ENCODE peak calls at places on chromosomes 4 and X, in six cellular contexts. V is neuronal stem cell, T is H9, D is H1, Z is mesenchymal stem cell, R is trophoblast cell. P is an unnamed sample. For H3K4me1, the result is how much of the 10 kb centered on the place peaks cover.

GRCh38 chr4:6277139-6277802 is 7.6 kb downstream of the WFS1 start:
- DNase-seq in V (no peak), D (no peak), R (no peak), Z (no peak), T (no peak), P (no peak)

GRCh38 chrX:10617964-10618342 is 2.4 kb downstream of the MID1 start:
- DNase-seq in T (no peak), R (no peak), Z (no peak), V (no peak), D (no peak), P (peak)

GRCh38 chr4:61070269-61070668 is 129.9 kb upstream of the ADGRL3 start:
- DNase-seq in T (no peak), D (no peak), R (no peak), V (no peak), Z (no peak), P (no peak)

GRCh38 chr4:6694177-6694901 is 661 bp downstream of the S100P start:
- DNase-seq in D (no peak), V (no peak), R (peak), Z (no peak), T (no peak), P (no peak)

GRCh38 chr4:24798036-24798610 is 2.8 kb downstream of the SOD3 start:
- DNase-seq in R (no peak), V (no peak), D (peak), T (no peak), Z (no peak), P (no peak)

GRCh38 chrX:24260827-24261550 is 52.9 kb downstream of the SUPT20HL2 start:
- DNase-seq in Z (peak), D (no peak), V (no peak), R (no peak), T (no peak), P (peak)

GRCh38 chr4:8319731-8320385 is 50.3 kb downstream of the HTRA3 start:
- DNase-seq in D (peak), R (no peak), T (no peak), Z (no peak), V (no peak), P (no peak)

GRCh38 chr4:176964116-176964691 is 171.5 kb upstream of the VEGFC start:
- DNase-seq in D (peak), Z (no peak), T (peak), V (no peak), R (no peak), P (no peak)

GRCh38 chr4:41753942-41754341 is 5.4 kb upstream of the PHOX2B start:
- DNase-seq in D (no peak), R (no peak), V (no peak), Z (no peak), T (no peak), P (no peak)

GRCh38 chrX:14064632-14065432 is 35.1 kb upstream of the GEMIN8 start:
- DNase-seq in T (no peak), V (no peak), D (no peak), R (peak), Z (peak), P (peak)

GRCh38 chr4:181418491-181418890 is 824.7 kb upstream of the TENM3 start:
- DNase-seq in T (no peak), V (no peak), R (no peak), D (no peak), Z (no peak), P (no peak)

GRCh38 chrX:107825698-107826285 is at the start of gene MID2:
- DNase-seq in Z (peak), D (peak), T (peak), R (peak), V (peak), P (no peak)

DNA sequence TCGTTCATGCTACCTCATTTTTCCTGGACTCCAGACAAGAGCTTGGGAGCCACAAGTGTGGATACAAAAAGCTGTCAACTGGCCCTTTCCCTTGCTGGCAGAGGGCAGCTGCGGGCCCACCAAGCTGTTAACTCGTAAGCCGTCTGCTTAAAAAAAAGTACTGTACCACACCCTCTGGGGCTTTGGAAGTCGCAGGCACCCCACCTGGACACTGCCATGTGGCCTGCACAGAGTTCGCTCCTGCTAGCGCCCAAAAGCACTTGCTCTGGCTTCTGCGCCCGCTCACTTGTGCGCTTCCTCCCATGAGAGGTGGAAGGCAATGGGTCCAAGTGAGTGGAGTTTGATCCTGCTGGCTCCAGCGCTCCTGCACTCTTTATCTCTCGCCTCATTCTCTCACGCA is 476.4 kb upstream of the FSTL5 start:
- DNase-seq in V (no peak), Z (no peak), D (no peak), R (no peak), T (no peak), P (no peak)
- H3K23ac ChIP-seq in V (no peak), Z (no peak), D (no peak), R (no peak), T (no peak), P (no peak)

GRCh38 chr4:17559709-17560048 is 17.3 kb upstream of the LAP3 start:
- DNase-seq in V (no peak), T (no peak), D (no peak), R (no peak), Z (no peak), P (no peak)

GRCh38 chr4:17554568-17554967 is 22.4 kb upstream of the LAP3 start:
- DNase-seq in R (no peak), Z (no peak), V (no peak), T (no peak), D (no peak), P (no peak)

GRCh38 chr4:17557880-17558279 is 19.1 kb upstream of the LAP3 start:
- DNase-seq in R (no peak), V (no peak), D (no peak), Z (no peak), T (no peak), P (peak)

GRCh38 chr4:17558941-17559708 is 17.9 kb upstream of the LAP3 start:
- DNase-seq in R (no peak), D (no peak), T (no peak), Z (no peak), V (no peak), P (no peak)

DNA sequence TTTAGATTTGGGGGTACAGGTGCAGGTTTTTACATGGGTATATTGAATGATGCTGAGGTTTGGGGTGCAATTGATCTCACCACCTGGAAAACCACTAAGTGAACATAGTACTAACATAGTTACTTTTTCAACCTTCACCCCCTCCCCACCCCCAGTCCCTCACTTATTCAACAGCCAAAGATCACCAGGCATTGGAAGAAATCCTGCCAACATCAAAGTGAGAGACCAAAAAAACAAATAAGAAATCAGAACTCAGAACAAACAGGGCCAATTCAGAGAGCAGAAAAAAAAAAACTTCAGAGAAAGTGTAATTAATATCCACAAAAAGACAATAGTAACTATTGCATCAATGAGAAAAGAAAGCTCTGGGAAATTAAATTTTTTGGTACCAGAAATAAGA is 20.5 kb upstream of the LAP3 start:
- DNase-seq in V (no peak), Z (no peak), D (no peak), R (no peak), T (no peak), P (no peak)
- H3K4me1 ChIP-seq in V (under half), Z (under half), D (under half), R (under half), T (under half), P (under half)

GRCh38 chr4:155391932-155392331 is 15.2 kb upstream of the MAP9 start:
- DNase-seq in D (no peak), R (no peak), Z (no peak), V (no peak), T (no peak), P (no peak)
- H2AFZ ChIP-seq in D (no peak), R (no peak), Z (peak), V (no peak), T (no peak), P (peak)

DNA sequence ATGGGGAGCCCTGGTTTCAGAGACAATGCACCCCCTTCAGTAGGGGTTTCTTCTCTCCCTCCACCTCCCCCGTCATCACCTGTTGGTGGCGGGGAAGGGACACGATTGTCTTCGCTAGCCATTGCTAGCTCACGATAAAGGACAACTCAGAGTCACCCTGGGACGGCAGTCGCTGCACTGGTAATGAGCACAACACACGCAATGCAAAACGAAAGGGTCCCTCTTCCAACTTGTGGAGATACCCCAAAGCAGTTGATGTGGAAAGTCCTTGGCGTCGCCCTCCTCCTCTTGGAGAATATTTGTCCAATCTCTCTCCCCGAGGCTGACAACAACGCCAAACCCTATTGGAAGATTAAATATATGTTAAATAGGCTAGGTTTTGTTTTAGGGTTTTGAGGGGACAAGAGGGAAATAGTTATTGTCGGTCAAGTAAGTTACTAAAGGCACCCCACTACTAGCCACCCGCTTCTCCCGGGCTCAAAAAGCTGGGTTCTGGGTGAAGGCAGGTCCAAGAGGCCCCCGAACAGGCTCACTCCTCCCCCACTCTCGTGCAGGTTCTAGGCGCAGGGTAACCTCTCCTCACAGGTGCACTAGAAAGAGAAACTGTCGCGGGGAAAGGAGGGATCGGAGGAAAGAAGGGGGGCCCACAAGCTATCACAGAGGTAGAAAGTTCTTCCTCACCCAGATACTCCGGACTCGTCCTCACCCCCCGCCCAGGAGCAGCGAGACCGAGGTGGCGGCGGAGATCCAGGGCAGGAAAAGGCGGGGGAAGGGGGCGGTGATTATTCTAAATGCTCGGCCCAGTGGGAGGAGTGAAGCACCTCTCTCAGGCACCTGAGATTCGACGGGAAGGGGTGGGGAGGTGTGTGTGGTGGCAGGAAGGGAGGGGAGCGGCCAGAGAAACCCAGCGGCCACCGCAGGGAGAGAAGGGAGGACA is at the start of gene LRBA:
- DNase-seq in R (peak), Z (peak), T (peak), D (peak), V (peak), P (peak)
- H3K23ac ChIP-seq in R (no peak), Z (no peak), T (no peak), D (no peak), V (peak), P (peak)

GRCh38 chr4:38676986-38677385 is 13.0 kb downstream of the KLF3 start:
- DNase-seq in T (no peak), Z (no peak), V (no peak), R (no peak), D (no peak), P (no peak)

GRCh38 chr4:38672247-38673071 is 8.5 kb downstream of the KLF3 start:
- DNase-seq in Z (no peak), T (peak), V (peak), D (no peak), R (no peak), P (no peak)

GRCh38 chr4:38675167-38676121 is 11.4 kb downstream of the KLF3 start:
- DNase-seq in V (peak), T (peak), R (peak), D (peak), Z (peak), P (peak)

GRCh38 chr4:38673109-38673978 is 9.3 kb downstream of the KLF3 start:
- DNase-seq in T (peak), V (no peak), D (no peak), R (no peak), Z (no peak), P (no peak)

DNA sequence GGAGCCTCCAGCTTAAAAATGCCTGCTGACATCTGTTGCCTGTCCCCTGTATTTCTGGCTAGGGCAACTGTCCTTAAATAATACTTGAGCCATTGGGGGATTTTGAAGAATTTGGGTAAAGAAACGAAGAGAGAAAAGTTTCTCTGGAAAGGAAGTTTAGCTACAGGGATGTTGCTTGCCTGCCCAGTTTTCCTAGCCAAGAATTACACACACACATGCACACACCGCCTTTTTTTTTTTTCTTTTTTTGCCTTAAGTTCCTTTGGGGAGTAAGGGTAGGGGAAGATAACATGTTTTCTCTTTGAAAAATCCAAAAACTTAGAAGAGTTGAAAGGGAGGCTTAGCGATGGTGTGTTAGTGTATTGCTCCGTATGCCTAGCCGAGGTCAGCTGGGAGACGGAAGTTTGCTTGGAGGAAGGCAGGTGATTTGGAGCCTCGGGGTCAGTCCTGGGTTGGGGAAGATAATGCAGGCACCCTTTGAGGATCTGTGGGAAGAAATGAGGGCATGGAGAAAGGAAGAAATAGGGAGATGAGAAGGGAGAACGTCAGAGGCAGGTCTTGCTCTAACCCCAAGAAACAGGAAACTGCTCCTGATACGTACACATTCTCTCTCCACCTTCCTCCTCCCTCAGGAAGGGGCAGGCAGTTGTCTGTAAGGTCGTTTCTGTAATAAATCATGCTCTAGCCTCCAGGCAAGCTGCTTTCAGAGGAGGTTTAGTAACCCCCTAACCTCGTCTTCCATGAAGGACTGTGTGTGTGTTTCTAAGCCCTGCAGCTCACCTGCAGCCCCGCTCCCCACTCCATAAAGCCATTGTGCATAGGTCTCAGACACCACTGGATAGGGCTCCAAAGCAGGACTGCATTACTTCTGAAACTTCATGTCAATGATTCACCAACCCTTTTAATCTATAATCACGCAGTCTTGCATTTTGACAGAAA is 10.5 kb downstream of the KLF3 start:
- DNase-seq in T (no peak), V (no peak), R (peak), Z (peak), D (no peak), P (no peak)
- H3K4me1 ChIP-seq in T (under half), V (under half), R (under half), Z (under half), D (under half), P (under half)

P was measured in IMR-90.